ENCODE peak calls at places on chromosomes 11 and 22, in five cellular contexts. C is glutamatergic neuron, V is osteocyte, D is psoas muscle, P is ovary. J is an unnamed sample.

GRCh38 chr11:534592-535518 is 521 bp downstream of the HRAS start:
- DNase-seq in C (no peak), D (no peak), P (peak; percentile 60), V (no peak), J (peak; percentile 18)

GRCh38 chr11:64743591-64744543 is at the start of gene RASGRP2:
- DNase-seq in V (no peak), P (peak; percentile 72), D (peak; percentile 87), C (peak; percentile 80), J (peak; percentile 90)

GRCh38 chr22:26367402-26368245 is 61.4 kb upstream of the ASPHD2 start:
- DNase-seq in V (no peak), D (no peak), P (no peak), C (peak; percentile 56), J (peak; percentile 59)

GRCh38 chr22:35842954-35843353 is 125.3 kb downstream of the APOL5 start:
- DNase-seq in V (no peak), D (no peak), P (no peak), C (peak; percentile 48), J (peak; percentile 40)

GRCh38 chr11:96794152-96794551 is 404.3 kb downstream of the JRKL start:
- DNase-seq in D (no peak), P (no peak), C (no peak), V (no peak), J (no peak)

GRCh38 chr11:123586568-123586967 is 67.9 kb downstream of the SCN3B start:
- DNase-seq in V (no peak), P (no peak), C (no peak), D (no peak), J (no peak)

GRCh38 chr11:47186076-47186936 is at the start of gene PACSIN3:
- DNase-seq in V (peak; percentile 84), P (peak; percentile 75), D (peak; percentile 74), C (peak; percentile 47), J (peak; percentile 63)

GRCh38 chr22:19663821-19664325 is 50.4 kb upstream of the SEPTIN5 start:
- DNase-seq in P (peak; percentile 39), D (peak; percentile 60), C (peak; percentile 64), V (peak; percentile 89), J (no peak)

GRCh38 chr11:1232328-1233321 is 9.8 kb downstream of the MUC5B start:
- DNase-seq in D (peak; percentile 7), V (no peak), P (no peak), C (peak; percentile 16), J (no peak)

GRCh38 chr22:23150762-23151161 is 5.5 kb downstream of the RAB36 start:
- DNase-seq in V (no peak), C (no peak), D (no peak), P (no peak), J (no peak)

GRCh38 chr11:103682318-103683184 is 353.9 kb upstream of the DDI1 start:
- DNase-seq in V (no peak), D (peak; percentile 37), C (peak; percentile 55), P (peak; percentile 62), J (peak; percentile 68)

GRCh38 chr11:72812968-72813739 is 1.1 kb upstream of the ATG16L2 start:
- DNase-seq in C (peak; percentile 56), D (peak; percentile 61), P (no peak), V (no peak), J (peak; percentile 61)

GRCh38 chr22:37229805-37230672 is 14.0 kb downstream of the RAC2 start:
- DNase-seq in P (no peak), D (no peak), V (no peak), C (no peak), J (no peak)

GRCh38 chr11:116373107-116373506 is 399.7 kb downstream of the BUD13 start:
- DNase-seq in V (no peak), P (no peak), C (peak; percentile 29), D (no peak), J (no peak)

GRCh38 chr11:119149371-119150275 is 771 bp downstream of the ABCG4 start:
- DNase-seq in P (peak; percentile 39), C (peak; percentile 74), V (no peak), D (no peak), J (peak; percentile 23)

GRCh38 chr22:40631925-40632324 is 4.6 kb downstream of the MRTFA start:
- DNase-seq in P (no peak), V (no peak), C (no peak), D (no peak), J (no peak)

GRCh38 chr11:111206472-111206871 is 39.1 kb upstream of the POU2AF2 start:
- DNase-seq in C (no peak), V (no peak), D (no peak), P (no peak), J (no peak)

GRCh38 chr22:38869663-38870062 is 2.4 kb downstream of the CBX6 start:
- DNase-seq in V (no peak), C (no peak), D (no peak), P (no peak), J (no peak)

GRCh38 chr11:126268361-126268707 is 361 bp downstream of the SRPRA start:
- DNase-seq in D (no peak), V (no peak), P (no peak), C (no peak), J (peak; percentile 20)

GRCh38 chr11:124882339-124883071 is 15.2 kb downstream of the ROBO4 start:
- DNase-seq in V (no peak), D (no peak), C (no peak), P (peak; percentile 64), J (no peak)

GRCh38 chr22:47164514-47165337 is 402.3 kb downstream of the TBC1D22A start:
- DNase-seq in C (peak; percentile 17), V (no peak), P (peak; percentile 11), D (no peak), J (peak; percentile 31)

GRCh38 chr11:112524808-112525207 is 264.1 kb upstream of the PLET1 start:
- DNase-seq in D (no peak), V (no peak), C (no peak), P (no peak), J (no peak)

GRCh38 chr11:81000334-81001100 is 1559.7 kb upstream of the TENM4 start:
- DNase-seq in P (no peak), D (no peak), C (no peak), V (no peak), J (no peak)

GRCh38 chr22:32248276-32248675 is 6.9 kb downstream of the SLC5A4 start:
- DNase-seq in D (no peak), V (no peak), P (no peak), C (no peak), J (no peak)
- TF ChIP-seq CTCF in D (no peak), V (no peak), P (no peak), C (no peak), J (no peak)

GRCh38 chr11:130198964-130199363 is 39.4 kb downstream of the ST14 start:
- DNase-seq in V (no peak), C (no peak), P (no peak), D (no peak), J (no peak)
- TF ChIP-seq CTCF in V (no peak), C (no peak), P (no peak), D (no peak), J (no peak)

GRCh38 chr11:133796043-133796795 is 49.1 kb downstream of the SPATA19 start:
- DNase-seq in P (no peak), C (no peak), D (no peak), V (no peak), J (no peak)
- TF ChIP-seq CTCF in P (no peak), C (no peak), D (no peak), V (no peak), J (no peak)

GRCh38 chr11:35112846-35113105 is 26.2 kb upstream of the CD44 start:
- DNase-seq in C (no peak), D (no peak), V (no peak), P (no peak), J (no peak)
- TF ChIP-seq CTCF in C (no peak), D (no peak), V (no peak), P (no peak), J (no peak)

DNA sequence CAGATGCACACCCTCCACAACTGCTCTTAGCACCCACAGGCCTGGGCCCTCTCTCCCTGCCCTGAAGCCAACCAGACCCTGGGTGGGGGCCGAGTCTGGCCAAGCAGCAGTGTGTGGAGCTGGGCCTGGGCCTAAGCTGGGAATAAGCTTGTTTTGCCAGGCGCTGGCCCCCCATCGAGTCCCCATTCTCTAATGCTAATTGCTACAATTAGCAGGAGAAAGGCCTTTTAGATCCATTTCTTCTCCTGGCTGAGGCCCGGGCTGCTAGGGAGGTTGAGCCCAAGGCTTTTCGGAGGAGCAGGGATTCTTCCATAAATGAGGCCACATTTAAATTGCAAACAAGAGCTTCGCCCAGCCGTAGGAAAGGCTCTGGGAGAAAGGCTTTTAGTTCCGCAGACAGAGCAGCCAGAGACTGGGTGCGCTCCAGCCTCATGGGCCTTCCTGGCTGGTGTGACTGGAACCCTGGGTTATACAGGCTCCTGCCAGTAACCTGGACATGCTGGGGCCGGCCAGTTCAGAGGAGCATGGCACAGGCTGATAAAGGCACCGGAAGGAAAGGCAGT is 6.4 kb downstream of the KCNQ1OT1 start:
- DNase-seq in C (no peak), P (peak; percentile 15), V (no peak), D (no peak), J (no peak)
- TF ChIP-seq CTCF in C (no peak), P (no peak), V (no peak), D (no peak), J (no peak)

GRCh38 chr11:71372693-71373657 is 75.2 kb downstream of the DHCR7 start:
- DNase-seq in P (no peak), C (no peak), D (no peak), V (no peak), J (no peak)

GRCh38 chr11:71369411-71369810 is 78.8 kb downstream of the DHCR7 start:
- DNase-seq in P (no peak), C (no peak), D (no peak), V (no peak), J (no peak)

GRCh38 chr11:71370020-71370747 is 78.0 kb downstream of the DHCR7 start:
- DNase-seq in C (no peak), V (no peak), P (no peak), D (no peak), J (no peak)

GRCh38 chr11:71371674-71372069 is 76.5 kb downstream of the DHCR7 start:
- DNase-seq in D (no peak), C (no peak), V (no peak), P (no peak), J (no peak)

DNA sequence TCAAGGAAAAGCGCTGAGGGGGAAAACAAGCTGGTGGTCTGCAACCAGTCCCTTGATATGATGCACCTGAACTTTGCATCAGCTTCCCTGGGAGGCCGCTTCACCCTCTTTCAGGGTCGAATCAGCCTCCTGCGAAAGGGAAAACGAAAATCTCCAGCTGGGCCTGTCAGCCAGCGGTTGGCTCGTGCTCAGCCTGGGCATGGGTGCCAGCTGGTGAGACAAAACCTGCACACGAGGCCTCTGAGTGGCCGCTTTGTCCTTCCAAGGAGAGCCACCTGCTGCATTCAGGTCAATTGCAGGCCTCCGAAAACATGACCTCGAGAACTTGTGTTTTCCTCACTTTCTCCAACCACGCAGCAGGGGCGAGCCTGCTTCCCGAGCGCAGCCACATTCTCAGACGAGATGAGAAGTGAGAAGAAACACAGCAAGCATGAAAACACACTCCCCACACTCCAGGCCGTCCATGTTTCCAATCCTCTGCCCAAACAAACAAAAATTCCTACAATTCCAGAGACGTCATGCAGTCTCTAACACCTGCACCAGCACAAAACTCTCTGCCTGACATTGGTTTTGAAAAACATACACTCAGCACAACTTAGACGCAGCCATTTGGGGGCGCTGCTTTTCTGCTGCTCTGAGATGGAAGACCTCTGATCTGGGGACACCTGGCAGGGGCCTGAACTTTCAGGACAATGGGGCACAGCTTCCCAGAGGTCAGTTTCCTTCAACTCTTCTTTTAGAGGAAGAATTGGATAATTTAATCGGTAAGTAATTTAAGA is 77.1 kb downstream of the DHCR7 start:
- DNase-seq in C (no peak), V (no peak), P (no peak), D (no peak), J (no peak)
- TF ChIP-seq CTCF in C (no peak), V (no peak), P (no peak), D (no peak), J (no peak)